ENCODE peak calls at places on chromosomes 4 and X, in six cellular contexts. S is thoracic aorta, M is pancreas, K is choroid plexus epithelial cell, O is heart left ventricle, W is GM23338. I is an unnamed sample.

GRCh38 chrX:11509786-11510185 is 155.9 kb downstream of the ARHGAP6 start:
- DNase-seq in W (no peak), S (no peak), O (no peak), K (peak), M (no peak), I (peak)

GRCh38 chr4:101345596-101346311 is 1.6 kb downstream of the PPP3CA start:
- DNase-seq in W (peak), M (peak), S (no peak), K (peak), O (peak), I (peak)

GRCh38 chr4:113759696-113760093 is 1.8 kb downstream of the CAMK2D start:
- DNase-seq in W (no peak), S (no peak), M (no peak), O (no peak), K (no peak), I (peak)

GRCh38 chrX:1537031-1537715 is at the start of gene P2RY8:
- DNase-seq in W (no peak), K (peak), M (peak), O (peak), S (no peak), I (peak)

GRCh38 chrX:3178329-3178728 is 137.1 kb downstream of the ARSF start:
- DNase-seq in O (no peak), K (no peak), W (no peak), S (no peak), M (no peak), I (no peak)

GRCh38 chrX:119226431-119226830 is 9.7 kb upstream of the PGRMC1 start:
- DNase-seq in O (no peak), S (no peak), W (no peak), K (no peak), M (no peak), I (no peak)

GRCh38 chr4:26509681-26510333 is 19.5 kb upstream of the CCKAR start:
- DNase-seq in O (no peak), W (no peak), M (no peak), S (no peak), K (no peak), I (no peak)

GRCh38 chr4:48778431-48779094 is 1.5 kb downstream of the FRYL start:
- DNase-seq in M (no peak), K (peak), W (no peak), S (no peak), O (no peak), I (peak)

GRCh38 chr4:64305565-64306254 is 103.5 kb downstream of the TECRL start:
- DNase-seq in K (no peak), O (no peak), M (no peak), S (no peak), W (peak), I (no peak)

GRCh38 chrX:6500717-6501116 is 34.2 kb downstream of the VCX3A start:
- DNase-seq in M (no peak), W (no peak), O (no peak), K (no peak), S (no peak), I (no peak)

GRCh38 chr4:183987987-183988392 is 82.9 kb downstream of the STOX2 start:
- DNase-seq in K (peak), S (peak), W (peak), M (peak), O (peak), I (peak)

GRCh38 chr4:139142980-139143379 is 34.0 kb downstream of the ELF2 start:
- DNase-seq in M (no peak), S (no peak), W (no peak), K (no peak), O (no peak), I (no peak)

GRCh38 chr4:101944649-101945048 is 154.1 kb downstream of the BANK1 start:
- DNase-seq in W (peak), K (peak), O (no peak), M (no peak), S (no peak), I (peak)

GRCh38 chr4:128973384-128973783 is 120.0 kb downstream of the SCLT1 start:
- DNase-seq in W (no peak), S (no peak), M (no peak), O (no peak), K (no peak), I (no peak)

GRCh38 chrX:54926978-54927377 is 6.4 kb downstream of the TRO start:
- DNase-seq in S (no peak), M (no peak), W (no peak), O (no peak), K (no peak), I (no peak)

GRCh38 chr4:86482296-86482695 is 111.8 kb upstream of the PTPN13 start:
- DNase-seq in M (no peak), W (peak), S (no peak), K (no peak), O (no peak), I (no peak)
- H3K4me3 ChIP-seq in M (no peak), W (peak), S (peak), K (no peak), O (no peak), I (no peak)

DNA sequence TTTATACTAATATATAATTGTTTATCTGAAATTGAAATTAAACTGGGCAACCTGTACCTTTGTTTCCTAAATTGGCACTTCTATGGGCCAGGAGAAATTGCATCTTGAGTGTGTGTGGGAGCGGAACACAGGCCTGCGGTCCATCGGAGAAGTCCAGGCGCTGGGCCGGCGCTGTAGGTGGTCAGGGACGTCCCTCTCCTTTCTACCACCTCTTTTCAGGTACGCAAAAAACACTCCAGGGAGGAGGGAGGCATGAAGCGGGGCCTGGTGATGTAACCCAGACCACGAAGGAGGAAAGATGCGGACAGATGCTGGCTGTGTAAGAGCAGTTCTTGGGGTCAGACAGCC is 691 bp downstream of the MGAT4D start:
- DNase-seq in O (no peak), K (no peak), M (no peak), S (no peak), W (no peak), I (no peak)
- H3K4me3 ChIP-seq in O (no peak), K (no peak), M (no peak), S (peak), W (peak), I (no peak)

GRCh38 chrX:39755152-39756032 is 342.4 kb downstream of the BCOR start:
- DNase-seq in W (no peak), S (peak), K (peak), M (peak), O (peak), I (peak)
- H3K4me3 ChIP-seq in W (no peak), S (no peak), K (no peak), M (no peak), O (no peak), I (no peak)

GRCh38 chr4:53905935-53906377 is 158.4 kb downstream of the CHIC2 start:
- DNase-seq in M (no peak), S (no peak), K (peak), O (no peak), W (peak), I (peak)
- H3K4me3 ChIP-seq in M (no peak), S (peak), K (peak), O (no peak), W (peak), I (peak)

GRCh38 chr4:70678383-70678999 is 9.8 kb upstream of the UTP3 start:
- DNase-seq in S (no peak), M (no peak), W (no peak), K (no peak), O (no peak), I (no peak)
- H3K4me3 ChIP-seq in S (no peak), M (no peak), W (no peak), K (no peak), O (no peak), I (no peak)

GRCh38 chr4:30724217-30724616 is 4.0 kb downstream of the PCDH7 start:
- DNase-seq in S (no peak), W (no peak), M (no peak), O (no peak), K (no peak), I (no peak)
- H3K4me3 ChIP-seq in S (peak), W (no peak), M (no peak), O (peak), K (no peak), I (no peak)

GRCh38 chrX:15738686-15739016 is 581 bp downstream of the CA5B start:
- DNase-seq in K (no peak), S (no peak), W (no peak), O (no peak), M (no peak), I (no peak)
- H3K4me3 ChIP-seq in K (peak), S (peak), W (peak), O (peak), M (peak), I (peak)

GRCh38 chrX:49260221-49260985 is 4.1 kb downstream of the FOXP3 start:
- DNase-seq in W (no peak), S (no peak), O (no peak), M (no peak), K (no peak), I (no peak)

GRCh38 chrX:49266536-49267445 is 2.3 kb upstream of the FOXP3 start:
- DNase-seq in K (no peak), O (no peak), S (no peak), M (no peak), W (no peak), I (no peak)

GRCh38 chrX:49263631-49264030 is 879 bp downstream of the FOXP3 start:
- DNase-seq in W (no peak), K (no peak), O (no peak), S (no peak), M (no peak), I (no peak)

GRCh38 chrX:49262603-49263002 is 1.9 kb downstream of the FOXP3 start:
- DNase-seq in O (no peak), W (no peak), M (no peak), S (no peak), K (no peak), I (no peak)

DNA sequence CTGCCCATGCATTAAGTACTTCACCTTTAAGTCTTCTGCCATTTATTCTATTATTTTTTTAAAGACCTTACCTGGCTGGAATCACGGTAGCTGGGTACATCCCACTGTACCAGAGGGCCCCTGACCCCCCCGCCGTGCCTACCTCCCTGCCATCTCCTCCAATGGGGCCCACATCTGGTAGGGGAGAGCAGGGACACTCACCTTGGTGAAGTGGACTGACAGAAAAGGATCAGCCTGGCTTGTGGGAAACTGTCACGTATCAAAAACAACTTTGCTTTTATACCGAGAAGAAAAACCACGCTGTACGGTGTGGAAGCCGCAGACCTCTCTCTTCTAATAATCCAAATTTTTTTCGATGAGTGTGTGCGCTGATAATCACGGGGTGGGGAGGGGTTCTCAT is at the start of gene FOXP3:
- DNase-seq in S (no peak), O (no peak), M (no peak), K (no peak), W (no peak), I (no peak)
- H3K4me3 ChIP-seq in S (no peak), O (no peak), M (no peak), K (no peak), W (no peak), I (no peak)

I was measured in cardiac fibroblast.